ENCODE peak calls at places on chromosomes 12 and 14, in four cellular contexts. H is kidney, W is IMR-90, F is hepatic stellate cell. P is an unnamed sample.

GRCh38 chr14:74583689-74584434 is 28.2 kb downstream of the LTBP2 start:
- DNase-seq in F (peak; percentile 78), W (peak; percentile 92), H (no peak), P (peak; percentile 89)

GRCh38 chr12:13436696-13437391 is 240.3 kb downstream of the EMP1 start:
- DNase-seq in H (no peak), F (no peak), W (peak; percentile 1), P (peak; percentile 5)

GRCh38 chr14:69987416-69988144 is 108.4 kb downstream of the SMOC1 start:
- DNase-seq in F (no peak), W (no peak), H (no peak), P (no peak)

GRCh38 chr12:67666605-67667004 is 18.1 kb downstream of the DYRK2 start:
- DNase-seq in W (no peak), F (no peak), H (no peak), P (no peak)

GRCh38 chr12:120346681-120347080 is 19.1 kb upstream of the PLA2G1B start:
- DNase-seq in W (no peak), H (no peak), F (no peak), P (no peak)

GRCh38 chr12:54723653-54724256 is 75.6 kb upstream of the DCD start:
- DNase-seq in W (peak; percentile 11), F (no peak), H (no peak), P (no peak)

GRCh38 chr14:73753887-73754880 is 40.0 kb upstream of the PNMA1 start:
- DNase-seq in W (no peak), F (no peak), H (no peak), P (no peak)

GRCh38 chr14:91153360-91153759 is 39.5 kb downstream of the DGLUCY start:
- DNase-seq in H (no peak), W (no peak), F (no peak), P (no peak)

GRCh38 chr14:68939893-68940613 is 39.0 kb downstream of the ACTN1 start:
- DNase-seq in F (peak; percentile 86), H (peak; percentile 96), W (peak; percentile 97), P (peak; percentile 98)

GRCh38 chr12:26112703-26113147 is 12.1 kb downstream of the BHLHE41 start:
- DNase-seq in W (peak; percentile 22), F (no peak), H (no peak), P (no peak)

GRCh38 chr12:97560359-97560758 is 97.8 kb downstream of the RMST start:
- DNase-seq in F (no peak), W (no peak), H (no peak), P (no peak)

GRCh38 chr12:15862840-15863239 is 19.3 kb upstream of the STRAP start:
- DNase-seq in W (no peak), F (no peak), H (no peak), P (no peak)

GRCh38 chr12:46133751-46134150 is 135.1 kb downstream of the SLC38A1 start:
- DNase-seq in W (peak; percentile 18), F (no peak), H (no peak), P (no peak)

GRCh38 chr12:88496429-88497190 is 83.7 kb downstream of the KITLG start:
- DNase-seq in W (no peak), H (no peak), F (no peak), P (peak; percentile 28)

GRCh38 chr12:64625243-64626077 is 15.2 kb downstream of the RASSF3 start:
- DNase-seq in H (peak; percentile 82), W (peak; percentile 94), F (peak; percentile 60), P (peak; percentile 89)

GRCh38 chr14:103522649-103523582 is at the start of gene CKB:
- DNase-seq in W (peak; percentile 45), F (peak; percentile 93), H (peak; percentile 93), P (no peak)

GRCh38 chr12:50772877-50773276 is 9.0 kb downstream of the ATF1 start:
- DNase-seq in H (no peak), W (no peak), F (no peak), P (no peak)

GRCh38 chr12:108180255-108181094 is 51.4 kb downstream of the WSCD2 start:
- DNase-seq in H (no peak), F (no peak), W (no peak), P (no peak)

GRCh38 chr12:47560408-47560807 is 145.4 kb downstream of the RPAP3 start:
- DNase-seq in F (no peak), W (no peak), H (no peak), P (no peak)

GRCh38 chr14:55721353-55721752 is 141.3 kb downstream of the KTN1 start:
- DNase-seq in H (no peak), F (peak; percentile 41), W (peak; percentile 88), P (peak; percentile 98)

GRCh38 chr14:102437997-102438922 is 71.3 kb downstream of the ANKRD9 start:
- DNase-seq in W (peak; percentile 75), H (peak; percentile 95), F (peak; percentile 92), P (peak; percentile 54)

GRCh38 chr12:125871811-125872594 is 806.8 kb downstream of the AACS start:
- DNase-seq in F (no peak), W (no peak), H (no peak), P (no peak)

GRCh38 chr12:129911437-129912049 is 7.7 kb upstream of the TMEM132D start:
- DNase-seq in H (no peak), W (no peak), F (peak; percentile 16), P (peak; percentile 23)

GRCh38 chr12:62600038-62600437 is 133.4 kb downstream of the MON2 start:
- DNase-seq in F (no peak), W (no peak), H (no peak), P (no peak)

GRCh38 chr14:75303415-75303814 is 24.8 kb downstream of the FOS start:
- DNase-seq in W (peak; percentile 72), F (peak; percentile 73), H (no peak), P (peak; percentile 31)

GRCh38 chr14:100640481-100641273 is 53.5 kb upstream of the BEGAIN start:
- DNase-seq in W (peak; percentile 28), F (no peak), H (no peak), P (peak; percentile 72)

P was measured in astrocyte.